ENCODE peak calls at places on chromosomes 3 and 15, in six cellular contexts. V, I, N, Y, O and B are unnamed samples.
A peak's percentile ranks its signal among the peaks of the same experiment; 100 is the strongest.

GRCh38 chr3:72274511-72275295 is 489.8 kb upstream of the PROK2 start:
- DNase-seq in V (no peak), I (no peak), N (peak; percentile 80), Y (no peak), O (peak; percentile 75), B (no peak)

GRCh38 chr3:104628185-104628789 is 738.4 kb upstream of the ALCAM start:
- DNase-seq in V (peak; percentile 66), I (peak; percentile 30), N (peak; percentile 65), Y (no peak), O (peak; percentile 73), B (no peak)

GRCh38 chr3:119641416-119641815 is 19.0 kb downstream of the POPDC2 start:
- DNase-seq in V (no peak), I (no peak), N (no peak), Y (no peak), O (no peak), B (no peak)

GRCh38 chr3:160395297-160395696 is 3.7 kb downstream of the IFT80 start:
- DNase-seq in V (no peak), I (no peak), N (peak; percentile 90), Y (no peak), O (peak; percentile 85), B (no peak)

GRCh38 chr15:101039461-101039860 is 120.3 kb downstream of the LRRK1 start:
- DNase-seq in V (peak; percentile 21), I (no peak), N (peak; percentile 90), Y (no peak), O (peak; percentile 71), B (no peak)

GRCh38 chr15:98812711-98813441 is 164.5 kb downstream of the IGF1R start:
- DNase-seq in V (peak; percentile 91), I (no peak), N (no peak), Y (no peak), O (no peak), B (no peak)

GRCh38 chr15:51775967-51776816 is 24.8 kb downstream of the TMOD2 start:
- DNase-seq in V (peak; percentile 65), I (peak; percentile 72), N (peak; percentile 30), Y (no peak), O (peak; percentile 55), B (no peak)

GRCh38 chr15:40416056-40416455 is 10.5 kb downstream of the IVD start:
- DNase-seq in V (no peak), I (no peak), N (no peak), Y (no peak), O (no peak), B (no peak)

GRCh38 chr3:195508185-195508584 is 34.9 kb downstream of the PPP1R2 start:
- DNase-seq in V (peak; percentile 0), I (no peak), N (no peak), Y (no peak), O (no peak), B (no peak)

GRCh38 chr15:76904461-76905012 is 603 bp downstream of the SCAPER start:
- DNase-seq in V (peak; percentile 42), I (peak; percentile 46), N (peak; percentile 6), Y (no peak), O (peak; percentile 16), B (no peak)

GRCh38 chr3:124824286-124824915 is 62.8 kb downstream of the ITGB5 start:
- DNase-seq in V (no peak), I (no peak), N (peak; percentile 73), Y (no peak), O (peak; percentile 24), B (no peak)

GRCh38 chr3:71703796-71704195 is 21.4 kb downstream of the EIF4E3 start:
- DNase-seq in V (no peak), I (no peak), N (no peak), Y (no peak), O (no peak), B (no peak)

GRCh38 chr3:188959013-188959412 is 212.8 kb upstream of the TPRG1 start:
- DNase-seq in V (no peak), I (no peak), N (no peak), Y (no peak), O (no peak), B (no peak)

GRCh38 chr3:69764861-69765260 is 25.6 kb downstream of the MITF start:
- DNase-seq in V (no peak), I (no peak), N (peak; percentile 54), Y (no peak), O (no peak), B (no peak)

GRCh38 chr15:44720460-44721185 is 9.3 kb downstream of the B2M start:
- DNase-seq in V (no peak), I (no peak), N (no peak), Y (no peak), O (no peak), B (no peak)

GRCh38 chr3:168802761-168803160 is 707.0 kb upstream of the GOLIM4 start:
- DNase-seq in V (no peak), I (no peak), N (no peak), Y (no peak), O (no peak), B (no peak)

GRCh38 chr15:63277044-63277892 is at the start of gene APH1B:
- DNase-seq in V (peak; percentile 75), I (peak; percentile 69), N (peak; percentile 66), Y (no peak), O (peak; percentile 48), B (peak; percentile 43)

DNA sequence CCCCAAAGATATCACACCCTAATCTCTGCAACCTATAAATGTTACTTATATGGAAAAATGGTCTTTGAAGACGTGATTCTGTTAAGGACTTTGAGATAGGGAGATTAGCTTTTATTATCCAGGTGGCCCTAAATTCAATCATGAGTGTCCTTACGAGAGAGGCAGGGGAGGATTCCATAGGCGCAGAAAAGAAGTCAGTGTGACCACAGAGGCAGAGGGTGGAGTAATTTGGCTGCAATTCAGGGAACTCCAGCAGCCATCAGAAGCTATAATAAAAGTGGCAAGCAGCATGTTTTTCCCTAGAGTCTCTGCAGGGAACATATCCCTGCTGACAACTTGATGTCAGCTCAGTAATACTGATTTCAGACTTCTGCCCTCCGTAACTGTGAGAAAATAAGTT is 315.2 kb upstream of the ROBO2 start:
- DNase-seq in V (no peak), I (no peak), N (no peak), Y (no peak), O (no peak), B (no peak)
- H3K4me1 ChIP-seq in V (no peaks in the 10 kb centered on the region), I (no peaks in the 10 kb centered on the region), N (no peaks in the 10 kb centered on the region), Y (no peaks in the 10 kb centered on the region), O (no peaks in the 10 kb centered on the region), B (no peaks in the 10 kb centered on the region)

GRCh38 chr3:179250803-179251476 is at the start of gene KCNMB3:
- DNase-seq in V (no peak), I (no peak), N (no peak), Y (no peak), O (no peak), B (no peak)

GRCh38 chr3:179258820-179259219 is 7.9 kb upstream of the KCNMB3 start:
- DNase-seq in V (no peak), I (no peak), N (no peak), Y (no peak), O (no peak), B (no peak)

GRCh38 chr3:179260949-179261765 is 10.2 kb upstream of the KCNMB3 start:
- DNase-seq in V (peak; percentile 58), I (peak; percentile 55), N (peak; percentile 68), Y (no peak), O (peak; percentile 48), B (peak; percentile 6)

GRCh38 chr3:179256813-179257212 is 5.9 kb upstream of the KCNMB3 start:
- DNase-seq in V (no peak), I (no peak), N (no peak), Y (no peak), O (no peak), B (no peak)
- H3K4me3 ChIP-seq in V (no peak overlapping the region), I (no peak overlapping the region), N (no peak overlapping the region), Y (no peak overlapping the region), O (no peak overlapping the region), B (no peak overlapping the region)

GRCh38 chr3:25457642-25458419 is 29.8 kb downstream of the RARB start:
- DNase-seq in V (peak; percentile 87), I (no peak), N (peak; percentile 71), Y (no peak), O (peak; percentile 24), B (no peak)
- H3K27ac ChIP-seq in V (peak overlapping the region; percentile 75), I (peak overlapping the region; percentile 29), N (no peak overlapping the region), Y (peak overlapping the region; percentile 64), O (no peak overlapping the region), B (no peak overlapping the region)

DNA sequence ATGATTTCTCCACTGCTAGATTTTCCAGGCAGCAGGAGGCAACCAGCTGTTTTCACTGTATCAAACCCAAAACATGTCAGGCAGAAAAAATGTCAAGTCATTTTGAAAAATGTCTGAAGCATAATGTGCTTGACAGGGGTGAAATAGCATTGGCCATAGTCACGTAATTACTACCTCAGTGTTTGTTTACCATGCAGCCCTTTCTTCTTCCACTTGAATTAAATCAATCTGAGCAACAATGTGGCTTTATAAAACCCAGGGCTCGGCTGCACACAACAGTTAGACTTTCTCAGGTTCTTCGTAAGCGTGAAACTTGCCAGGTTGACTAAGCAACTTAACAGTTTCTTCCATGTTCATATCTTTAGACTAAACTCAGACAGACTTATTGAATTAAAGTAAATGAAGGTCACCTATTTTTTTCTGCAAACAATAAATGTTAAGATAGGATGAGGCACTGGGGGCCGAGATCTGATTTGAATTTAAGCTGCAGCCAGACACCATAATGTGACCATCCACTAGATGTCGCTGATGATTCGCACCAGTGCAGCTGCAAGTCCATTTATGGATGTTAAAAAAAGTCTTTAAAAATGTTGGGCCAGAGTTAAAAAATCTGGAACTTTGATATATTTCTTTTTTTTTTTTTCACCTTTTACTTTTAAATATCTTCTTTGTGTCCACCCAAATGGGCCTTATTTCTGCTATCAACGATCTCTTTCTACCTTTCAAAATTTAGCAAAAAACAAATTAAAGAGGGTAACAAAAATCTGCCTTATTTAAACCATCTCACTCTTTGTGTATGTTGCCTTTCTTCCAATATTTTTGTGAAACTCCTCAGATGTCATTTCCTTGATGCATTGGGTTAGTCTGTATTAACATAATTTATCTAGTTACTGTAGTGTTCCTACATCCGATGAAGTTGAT is 305.9 kb downstream of the CACNA2D3 start:
- DNase-seq in V (peak; percentile 41), I (peak; percentile 17), N (peak; percentile 81), Y (no peak), O (peak; percentile 76), B (no peak)
- H3K4me1 ChIP-seq in V (no peaks in the 10 kb centered on the region), I (no peaks in the 10 kb centered on the region), N (peaks cover 2% of the 10 kb centered on the region), Y (no peaks in the 10 kb centered on the region), O (no peaks in the 10 kb centered on the region), B (no peaks in the 10 kb centered on the region)

GRCh38 chr3:185760550-185760949 is 64.3 kb downstream of the IGF2BP2 start:
- DNase-seq in V (peak; percentile 37), I (no peak), N (no peak), Y (no peak), O (no peak), B (no peak)
- H3K4me3 ChIP-seq in V (no peak overlapping the region), I (no peak overlapping the region), N (no peak overlapping the region), Y (peak overlapping the region; percentile 32), O (no peak overlapping the region), B (peak overlapping the region; percentile 52)

GRCh38 chr3:4824948-4825325 is 154.3 kb upstream of the BHLHE40 start:
- DNase-seq in V (no peak), I (peak; percentile 81), N (peak; percentile 91), Y (no peak), O (peak; percentile 60), B (no peak)
- H3K27ac ChIP-seq in V (no peak overlapping the region), I (peak overlapping the region; percentile 82), N (no peak overlapping the region), Y (peak overlapping the region; percentile 81), O (no peak overlapping the region), B (peak overlapping the region; percentile 82)

DNA sequence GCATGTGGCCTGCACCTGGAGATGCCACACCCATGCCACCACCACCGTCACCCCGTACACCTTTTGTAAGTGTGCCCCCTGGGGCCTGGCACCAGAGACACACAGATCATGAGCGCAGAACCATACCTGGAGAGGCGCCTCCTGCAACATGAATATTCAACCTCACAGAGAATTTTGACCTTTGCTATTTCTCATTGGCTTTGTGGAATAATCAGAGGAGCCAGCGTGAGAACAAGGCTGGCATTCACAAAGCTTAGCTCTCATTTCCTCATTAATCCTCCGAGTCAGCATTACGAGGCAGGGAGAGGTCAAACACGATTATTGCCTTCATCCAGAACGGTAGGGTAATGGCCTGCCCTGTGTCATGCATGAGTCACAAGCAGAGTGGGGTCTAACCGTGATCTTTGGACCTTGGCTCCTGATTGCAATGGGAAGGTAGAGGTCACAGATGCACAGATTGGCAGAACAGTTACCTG is 73.0 kb upstream of the POMGNT2 start:
- DNase-seq in V (peak; percentile 83), I (no peak), N (peak; percentile 6), Y (no peak), O (peak; percentile 52), B (no peak)
- H3K4me1 ChIP-seq in V (peaks cover 42% of the 10 kb centered on the region), I (peaks cover 5% of the 10 kb centered on the region), N (peaks cover 7% of the 10 kb centered on the region), Y (no peaks in the 10 kb centered on the region), O (peaks cover 18% of the 10 kb centered on the region), B (peaks cover 42% of the 10 kb centered on the region)